ENCODE peak calls at places on chromosomes 7 and 10, in four cellular contexts. T is fibroblast of lung, X is H9, C is PC-3. D is an unnamed sample.

GRCh38 chr10:121306159-121306673 is 292.0 kb downstream of the FGFR2 start:
- DNase-seq in T (no peak), X (no peak), C (no peak), D (no peak)

GRCh38 chr10:70478191-70479160 is at the start of gene PALD1:
- DNase-seq in T (peak), X (peak), C (peak), D (peak)

GRCh38 chr7:27110977-27111752 is 8.7 kb upstream of the HOXA2 start:
- DNase-seq in T (peak), X (no peak), C (peak), D (no peak)

GRCh38 chr10:69359089-69360025 is 57.4 kb downstream of the TACR2 start:
- DNase-seq in T (no peak), X (no peak), C (no peak), D (no peak)

GRCh38 chr7:84161398-84161797 is 33.2 kb downstream of the SEMA3A start:
- DNase-seq in T (no peak), X (no peak), C (peak), D (no peak)

GRCh38 chr10:50349554-50349953 is 98.2 kb upstream of the ASAH2 start:
- DNase-seq in T (no peak), X (no peak), C (no peak), D (no peak)

GRCh38 chr10:30820282-30820991 is 190.9 kb upstream of the LYZL2 start:
- DNase-seq in T (peak), X (no peak), C (peak), D (no peak)

GRCh38 chr7:150450491-150450992 is at the start of gene GIMAP8:
- DNase-seq in T (no peak), X (no peak), C (no peak), D (no peak)

GRCh38 chr7:93719546-93719945 is 145.0 kb upstream of the CALCR start:
- DNase-seq in T (peak), X (no peak), C (peak), D (no peak)

GRCh38 chr7:44448456-44448855 is 42.0 kb downstream of the NUDCD3 start:
- DNase-seq in T (no peak), X (no peak), C (no peak), D (no peak)

GRCh38 chr7:128172151-128172550 is 68.9 kb upstream of the LEP start:
- DNase-seq in T (no peak), X (peak), C (no peak), D (no peak)

GRCh38 chr7:139737221-139738100 is 40.3 kb downstream of the HIPK2 start:
- DNase-seq in T (no peak), X (no peak), C (no peak), D (peak)

GRCh38 chr7:103065666-103066065 is 8.9 kb downstream of the FBXL13 start:
- DNase-seq in T (peak), X (peak), C (peak), D (peak)

GRCh38 chr7:1238363-1239331 is 6.0 kb downstream of the UNCX start:
- DNase-seq in T (no peak), X (no peak), C (no peak), D (no peak)

GRCh38 chr7:36032362-36032818 is 120.7 kb upstream of the EEPD1 start:
- DNase-seq in T (peak), X (no peak), C (peak), D (no peak)

GRCh38 chr7:44990520-44991023 is 9.4 kb upstream of the CCM2 start:
- DNase-seq in T (peak), X (no peak), C (no peak), D (no peak)

GRCh38 chr7:151897201-151897711 is 20.3 kb upstream of the PRKAG2 start:
- DNase-seq in T (no peak), X (peak), C (peak), D (no peak)

GRCh38 chr10:8456386-8456785 is 401.9 kb downstream of the GATA3 start:
- DNase-seq in T (no peak), X (no peak), C (no peak), D (no peak)

GRCh38 chr7:46032936-46033335 is 111.9 kb upstream of the IGFBP3 start:
- DNase-seq in T (peak), X (no peak), C (peak), D (no peak)

GRCh38 chr10:71150811-71151210 is 61.6 kb upstream of the UNC5B start:
- DNase-seq in T (no peak), X (no peak), C (no peak), D (no peak)

GRCh38 chr7:139731802-139732470 is 45.9 kb downstream of the HIPK2 start:
- DNase-seq in T (peak), X (no peak), C (peak), D (no peak)

GRCh38 chr10:83542774-83543291 is 596.5 kb upstream of the GHITM start:
- DNase-seq in T (peak), X (no peak), C (no peak), D (no peak)

GRCh38 chr10:28676297-28676967 is 889 bp upstream of the BAMBI start:
- DNase-seq in T (no peak), X (peak), C (no peak), D (peak)

GRCh38 chr10:130064783-130065182 is 45.8 kb downstream of the C10orf143 start:
- DNase-seq in T (no peak), X (no peak), C (no peak), D (no peak)

GRCh38 chr7:91288208-91288824 is 24.1 kb downstream of the FZD1 start:
- DNase-seq in T (no peak), X (peak), C (peak), D (peak)

GRCh38 chr7:55365103-55365679 is at the start of gene LANCL2:
- DNase-seq in T (peak), X (peak), C (peak), D (no peak)

GRCh38 chr7:17521437-17521836 is 223.0 kb downstream of the AHR start:
- DNase-seq in T (peak), X (no peak), C (peak), D (no peak)

GRCh38 chr10:92239600-92240288 is 51.1 kb downstream of the CPEB3 start:
- DNase-seq in T (peak), X (peak), C (peak), D (peak)

GRCh38 chr10:46552526-46553237 is 3.8 kb downstream of the GPRIN2 start:
- DNase-seq in T (no peak), X (no peak), C (no peak), D (no peak)

GRCh38 chr7:88480266-88480665 is 173.6 kb upstream of the STEAP4 start:
- DNase-seq in T (no peak), X (no peak), C (no peak), D (no peak)

GRCh38 chr10:251982-252582 is 116.8 kb downstream of the ZMYND11 start:
- DNase-seq in T (no peak), X (no peak), C (no peak), D (no peak)

GRCh38 chr10:122349758-122350355 is 24.7 kb upstream of the PLEKHA1 start:
- DNase-seq in T (no peak), X (no peak), C (no peak), D (no peak)

GRCh38 chr7:27130540-27131389 is at the start of gene HOXA4:
- DNase-seq in T (peak), X (peak), C (peak), D (peak)

GRCh38 chr10:132382231-132382922 is 14.6 kb upstream of the PWWP2B start:
- DNase-seq in T (peak), X (no peak), C (no peak), D (no peak)

GRCh38 chr10:103640436-103641181 is 147.1 kb downstream of the NEURL1 start:
- DNase-seq in T (peak), X (no peak), C (no peak), D (no peak)

GRCh38 chr10:80487422-80487785 is 33.3 kb downstream of the TSPAN14 start:
- DNase-seq in T (no peak), X (no peak), C (no peak), D (no peak)

DNA sequence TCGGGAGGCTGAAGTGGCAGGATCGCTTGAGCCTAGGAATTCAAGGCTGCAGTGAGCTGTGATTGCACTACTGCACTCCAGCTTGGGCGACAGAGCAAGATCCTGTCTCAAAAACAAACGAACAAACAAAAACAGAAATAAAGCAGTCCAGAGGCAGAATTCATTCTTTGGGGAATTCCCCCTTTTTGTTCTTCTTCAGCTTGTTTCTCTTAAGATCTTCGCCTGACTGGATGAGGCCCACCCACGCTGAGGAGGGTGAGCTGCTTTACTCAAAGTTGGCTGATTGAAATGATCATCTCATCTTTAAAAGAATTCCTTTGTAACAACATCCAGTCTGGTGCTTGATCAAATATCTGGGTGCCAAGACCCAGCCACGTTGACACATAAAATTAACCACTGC is 10.7 kb downstream of the MRC1 start:
- DNase-seq in T (no peak), X (no peak), C (no peak), D (no peak)
- H3K4me2 ChIP-seq in T (no peak), X (no peak), C (no peak), D (no peak)

GRCh38 chr7:66415659-66416265 is 210.6 kb downstream of the TPST1 start:
- DNase-seq in T (peak), X (no peak), C (no peak), D (no peak)
- H3K4me2 ChIP-seq in T (no peak), X (no peak), C (no peak), D (peak)

DNA sequence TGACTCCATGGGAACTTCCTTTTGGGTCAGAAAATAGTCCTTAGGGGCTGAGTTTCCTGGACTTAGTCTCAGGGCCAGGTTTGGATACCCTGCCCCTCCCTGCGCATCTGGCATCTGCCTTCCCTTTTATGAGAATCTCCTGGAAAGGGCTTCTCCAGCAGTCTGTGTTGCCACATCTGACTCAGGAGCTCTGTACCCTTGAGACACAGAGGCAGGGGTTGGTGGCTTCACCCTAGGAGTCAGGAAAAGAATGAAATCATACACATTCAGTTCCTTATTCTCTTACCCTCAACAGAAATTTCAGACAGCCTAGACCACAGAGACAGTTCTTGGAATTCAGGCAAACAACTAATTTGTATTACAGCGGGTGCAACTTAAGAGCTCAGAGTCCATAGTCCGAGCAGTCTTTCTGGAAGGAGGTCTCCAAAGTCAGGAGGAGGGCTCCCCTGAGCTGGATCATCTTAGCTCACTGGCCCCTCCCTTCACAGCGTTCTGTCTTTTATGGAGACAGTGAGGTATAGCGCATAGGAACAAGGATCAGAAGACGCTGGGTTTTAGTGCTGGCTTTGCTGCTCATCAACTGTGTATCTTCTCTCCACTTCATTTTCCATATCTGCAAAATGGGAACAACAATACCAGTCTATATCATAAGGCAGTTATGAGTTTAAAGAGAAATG is 3.0 kb upstream of the PLAU start:
- DNase-seq in T (peak), X (no peak), C (peak), D (no peak)
- H3K4me2 ChIP-seq in T (peak), X (no peak), C (peak), D (peak)

DNA sequence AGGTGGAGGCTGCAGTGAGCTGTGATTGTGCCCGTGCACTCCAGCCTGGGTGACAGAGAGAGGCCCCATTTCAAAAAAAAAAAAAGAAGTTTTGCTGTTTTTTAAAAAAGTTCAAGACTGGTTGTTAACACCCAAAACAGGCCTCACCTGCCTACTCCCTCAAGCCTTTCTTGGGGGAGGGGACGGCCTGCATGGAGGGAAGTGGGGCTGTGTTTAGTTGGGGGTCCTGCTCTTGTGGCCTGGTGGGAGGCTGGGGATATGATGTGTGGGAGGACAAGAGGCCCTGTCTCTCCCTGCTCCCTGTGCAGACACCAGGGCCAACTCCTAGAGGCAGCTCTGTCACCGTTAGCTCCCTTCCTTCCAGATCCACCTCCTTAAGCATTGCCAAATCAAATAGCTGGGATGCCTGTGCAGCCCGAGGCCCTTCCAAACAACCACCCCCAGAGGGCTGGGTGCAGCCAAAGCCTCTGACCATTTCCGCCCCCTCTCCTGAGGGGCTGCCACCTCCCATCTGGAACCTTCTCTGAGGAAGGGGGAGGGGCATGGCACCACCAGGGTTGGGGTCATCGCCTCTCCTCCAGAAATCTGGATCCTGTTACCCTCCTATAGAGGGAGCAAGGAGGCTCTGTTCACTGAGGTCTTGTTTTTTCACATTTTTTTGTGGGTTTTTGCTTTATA is 32.9 kb upstream of the ANKRD2 start:
- DNase-seq in T (peak), X (peak), C (peak), D (no peak)
- H3K4me2 ChIP-seq in T (peak), X (no peak), C (no peak), D (no peak)

GRCh38 chr7:116691664-116692063 is 19.7 kb downstream of the MET start:
- DNase-seq in T (peak), X (no peak), C (peak), D (no peak)

GRCh38 chr7:116686812-116687419 is 14.9 kb downstream of the MET start:
- DNase-seq in T (no peak), X (no peak), C (no peak), D (no peak)

GRCh38 chr7:116689787-116690186 is 17.8 kb downstream of the MET start:
- DNase-seq in T (peak), X (no peak), C (peak), D (peak)

GRCh38 chr7:116686033-116686432 is 14.0 kb downstream of the MET start:
- DNase-seq in T (no peak), X (no peak), C (no peak), D (no peak)

GRCh38 chr7:116687801-116688201 is 15.8 kb downstream of the MET start:
- DNase-seq in T (peak), X (no peak), C (peak), D (no peak)
- H3K4me2 ChIP-seq in T (peak), X (no peak), C (peak), D (no peak)

DNA sequence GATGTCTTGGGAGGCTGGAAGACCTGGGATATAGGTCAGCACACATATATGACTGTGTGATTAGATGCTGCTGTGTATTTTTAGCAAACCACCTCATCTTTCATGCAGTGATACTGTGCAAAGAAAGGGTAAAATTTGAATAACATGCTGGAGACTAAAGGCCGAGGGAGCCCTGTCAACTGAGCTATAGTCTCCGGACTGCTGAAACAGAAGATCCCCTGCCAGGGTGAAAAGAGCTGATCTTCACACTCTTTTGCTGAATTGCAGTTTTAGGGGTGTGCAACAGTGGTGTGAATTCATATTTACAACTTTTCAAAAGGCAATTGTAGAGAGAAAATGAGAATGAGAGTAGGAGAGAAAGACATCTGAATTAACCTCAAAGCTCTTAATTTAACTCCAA is 190.3 kb upstream of the STK17A start:
- DNase-seq in T (no peak), X (no peak), C (no peak), D (no peak)
- H3K4me2 ChIP-seq in T (no peak), X (no peak), C (no peak), D (no peak)